ENCODE peak calls at places on chromosomes 16 and 17, in ten cellular contexts. I is tibial artery, P is A673, X is bronchial epithelial cell, A is cardiac muscle cell, B is colonic mucosa, Y is kidney epithelial cell, S is esophagus squamous epithelium, C is mesendoderm, H is RWPE2. W is an unnamed sample. For H3K36me3, the result is how much of the 10 kb centered on the place peaks cover.

GRCh38 chr17:66941249-66941648 is 23.3 kb upstream of the CACNG4 start:
- DNase-seq in I (no peak), P (no peak), X (no peak), A (no peak), B (no peak), Y (no peak), S (no peak), C (no peak), H (peak), W (no peak)

GRCh38 chr17:80270836-80271235 is 10.2 kb downstream of the RNF213 start:
- DNase-seq in I (no peak), P (peak), X (no peak), A (peak), B (no peak), Y (no peak), S (no peak), C (peak), H (no peak), W (peak)

GRCh38 chr17:33596904-33597303 is 303.8 kb upstream of the ASIC2 start:
- DNase-seq in I (no peak), P (no peak), X (no peak), A (no peak), B (no peak), Y (no peak), S (no peak), C (no peak), H (no peak), W (no peak)

GRCh38 chr17:3213587-3213986 is 6.1 kb downstream of the OR1A1 start:
- DNase-seq in I (no peak), P (no peak), X (no peak), A (no peak), B (no peak), Y (no peak), S (no peak), C (peak), H (no peak), W (no peak)

GRCh38 chr16:5504028-5504758 is 406.6 kb upstream of the EEF2KMT start:
- DNase-seq in I (no peak), P (peak), X (no peak), A (no peak), B (no peak), Y (no peak), S (no peak), C (peak), H (no peak), W (peak)

GRCh38 chr17:54085934-54086333 is 263.2 kb downstream of the KIF2B start:
- DNase-seq in I (no peak), P (no peak), X (no peak), A (peak), B (no peak), Y (no peak), S (no peak), C (peak), H (no peak), W (peak)

GRCh38 chr16:72937360-72937759 is 110.6 kb downstream of the ZFHX3 start:
- DNase-seq in I (no peak), P (no peak), X (no peak), A (no peak), B (no peak), Y (no peak), S (no peak), C (no peak), H (no peak), W (no peak)

GRCh38 chr16:1771072-1771863 is at the start of gene NME3:
- DNase-seq in I (peak), P (peak), X (peak), A (peak), B (peak), Y (no peak), S (no peak), C (peak), H (no peak), W (peak)

GRCh38 chr17:47203984-47204721 is 5.0 kb upstream of the MYL4 start:
- DNase-seq in I (no peak), P (no peak), X (peak), A (no peak), B (no peak), Y (no peak), S (no peak), C (no peak), H (no peak), W (no peak)

GRCh38 chr17:36910513-36910912 is 26.8 kb upstream of the LHX1 start:
- DNase-seq in I (no peak), P (no peak), X (no peak), A (no peak), B (no peak), Y (no peak), S (no peak), C (no peak), H (no peak), W (no peak)

GRCh38 chr17:44155488-44155887 is 13.8 kb downstream of the HROB start:
- DNase-seq in I (no peak), P (no peak), X (no peak), A (no peak), B (no peak), Y (no peak), S (no peak), C (no peak), H (no peak), W (no peak)

GRCh38 chr16:10386517-10387377 is 886 bp downstream of the ATF7IP2 start:
- DNase-seq in I (no peak), P (peak), X (no peak), A (no peak), B (no peak), Y (no peak), S (no peak), C (peak), H (no peak), W (no peak)

GRCh38 chr16:70568601-70569217 is 45.1 kb downstream of the SF3B3 start:
- DNase-seq in I (no peak), P (no peak), X (peak), A (no peak), B (no peak), Y (no peak), S (no peak), C (no peak), H (no peak), W (no peak)

GRCh38 chr16:83901101-83901500 is 2.2 kb downstream of the MLYCD start:
- DNase-seq in I (no peak), P (no peak), X (peak), A (no peak), B (no peak), Y (no peak), S (no peak), C (no peak), H (no peak), W (no peak)

GRCh38 chr17:77465358-77466041 is 324.7 kb downstream of the SEC14L1 start:
- DNase-seq in I (peak), P (peak), X (peak), A (no peak), B (peak), Y (no peak), S (peak), C (peak), H (no peak), W (peak)

GRCh38 chr16:64365448-64365858 is 756.4 kb downstream of the CDH11 start:
- DNase-seq in I (no peak), P (no peak), X (no peak), A (no peak), B (no peak), Y (no peak), S (no peak), C (no peak), H (no peak), W (no peak)

GRCh38 chr16:84045001-84045817 is 2.6 kb upstream of the SLC38A8 start:
- DNase-seq in I (no peak), P (no peak), X (no peak), A (no peak), B (no peak), Y (no peak), S (no peak), C (peak), H (peak), W (peak)

GRCh38 chr16:65658339-65659275 is 536.7 kb upstream of the CDH11 start:
- DNase-seq in I (no peak), P (peak), X (peak), A (no peak), B (no peak), Y (peak), S (no peak), C (peak), H (peak), W (no peak)

GRCh38 chr17:40026816-40027613 is 11.8 kb downstream of the CSF3 start:
- DNase-seq in I (peak), P (peak), X (peak), A (peak), B (peak), Y (no peak), S (no peak), C (peak), H (peak), W (peak)
- H3K36me3 ChIP-seq in I (half or more), P (under half), X (under half), A (under half), B (under half), Y (under half), S (under half), C (under half), H (half or more), W (under half)

GRCh38 chr17:8939496-8940334 is 25.8 kb downstream of the PIK3R5 start:
- DNase-seq in I (no peak), P (no peak), X (no peak), A (no peak), B (no peak), Y (no peak), S (no peak), C (no peak), H (no peak), W (peak)

GRCh38 chr17:8941980-8942617 is 23.4 kb downstream of the PIK3R5 start:
- DNase-seq in I (no peak), P (no peak), X (no peak), A (no peak), B (no peak), Y (no peak), S (no peak), C (no peak), H (no peak), W (no peak)

GRCh38 chr17:8944083-8944482 is 21.4 kb downstream of the PIK3R5 start:
- DNase-seq in I (no peak), P (no peak), X (no peak), A (no peak), B (no peak), Y (no peak), S (no peak), C (no peak), H (no peak), W (no peak)

GRCh38 chr17:8940866-8941471 is 24.5 kb downstream of the PIK3R5 start:
- DNase-seq in I (no peak), P (no peak), X (no peak), A (no peak), B (no peak), Y (no peak), S (no peak), C (no peak), H (no peak), W (peak)

DNA sequence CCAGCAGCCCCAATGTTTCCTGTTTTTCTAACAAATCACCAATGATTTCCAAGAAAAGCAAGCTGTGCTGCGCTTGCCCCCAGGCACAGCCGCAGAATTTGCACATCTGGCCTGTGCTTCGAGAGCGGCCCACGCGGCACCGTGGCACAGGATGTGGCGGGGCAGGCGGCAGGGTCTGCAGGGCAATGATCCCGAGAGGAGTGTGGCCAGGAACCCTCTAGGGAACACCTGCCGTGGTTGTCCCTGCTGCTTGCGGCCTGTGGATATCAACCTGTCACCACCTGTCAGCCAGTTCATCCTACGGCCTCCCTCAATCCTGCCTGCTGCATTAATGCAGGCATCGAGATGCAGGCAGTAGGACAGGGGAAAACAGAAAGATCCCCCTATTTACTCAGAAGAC is 24.0 kb downstream of the PIK3R5 start:
- DNase-seq in I (no peak), P (no peak), X (no peak), A (no peak), B (no peak), Y (no peak), S (no peak), C (no peak), H (no peak), W (no peak)
- H3K36me3 ChIP-seq in I (under half), P (under half), X (under half), A (under half), B (under half), Y (under half), S (under half), C (under half), H (under half), W (under half)

DNA sequence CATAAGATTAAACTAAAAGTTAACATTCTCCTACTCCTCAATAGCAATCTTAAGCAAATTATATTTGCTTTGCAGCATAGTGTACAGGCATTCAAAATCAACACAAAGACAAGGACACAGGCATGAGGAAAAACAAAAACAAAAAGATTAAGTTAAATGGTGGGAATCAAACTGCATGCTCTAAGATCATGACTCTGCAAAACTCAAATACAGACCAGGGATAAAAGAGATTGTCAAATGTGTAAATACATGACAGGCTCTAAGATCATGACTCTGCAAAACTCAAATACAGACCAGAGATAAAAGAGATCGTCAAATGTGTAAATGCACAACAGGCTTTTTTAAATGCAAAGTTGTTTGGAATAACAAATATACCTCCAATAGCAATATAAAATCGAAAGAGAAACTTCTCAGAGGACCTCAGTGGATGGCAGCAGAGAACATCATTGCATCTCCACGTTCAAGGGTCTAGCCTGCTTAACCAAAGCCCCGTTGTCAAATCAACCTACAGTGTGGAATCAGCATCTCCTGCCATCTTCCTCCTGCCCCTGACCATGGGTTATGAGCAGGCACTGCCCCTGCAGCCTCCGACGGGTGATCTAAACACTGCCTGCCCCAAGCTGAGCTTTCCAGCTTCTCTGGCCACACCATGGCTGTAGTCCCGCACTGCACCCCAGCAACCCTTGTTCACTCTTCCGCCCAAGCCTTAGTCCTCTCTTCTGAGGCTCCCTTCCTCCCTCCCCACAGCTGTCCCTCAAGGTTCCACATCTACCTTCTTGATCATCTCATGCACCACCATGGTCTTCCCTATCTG is 446.1 kb downstream of the SOX9 start:
- DNase-seq in I (no peak), P (no peak), X (no peak), A (no peak), B (no peak), Y (no peak), S (no peak), C (no peak), H (no peak), W (no peak)
- H3K36me3 ChIP-seq in I (under half), P (under half), X (under half), A (under half), B (under half), Y (under half), S (under half), C (under half), H (under half), W (under half)

GRCh38 chr17:57923182-57923872 is 31.9 kb downstream of the CUEDC1 start:
- DNase-seq in I (no peak), P (no peak), X (no peak), A (no peak), B (no peak), Y (no peak), S (no peak), C (no peak), H (no peak), W (no peak)
- H3K36me3 ChIP-seq in I (under half), P (under half), X (under half), A (under half), B (under half), Y (under half), S (under half), C (under half), H (under half), W (under half)

GRCh38 chr16:23521965-23522364 is 11.7 kb upstream of the GGA2 start:
- DNase-seq in I (no peak), P (no peak), X (no peak), A (no peak), B (no peak), Y (no peak), S (no peak), C (no peak), H (no peak), W (no peak)

GRCh38 chr16:23524886-23525285 is 14.6 kb upstream of the GGA2 start:
- DNase-seq in I (no peak), P (no peak), X (no peak), A (no peak), B (no peak), Y (no peak), S (no peak), C (no peak), H (no peak), W (no peak)

GRCh38 chr16:23523321-23523720 is 13.0 kb upstream of the GGA2 start:
- DNase-seq in I (no peak), P (no peak), X (no peak), A (no peak), B (no peak), Y (no peak), S (no peak), C (no peak), H (no peak), W (no peak)

GRCh38 chr16:23521037-23521743 is 10.9 kb upstream of the GGA2 start:
- DNase-seq in I (no peak), P (no peak), X (no peak), A (no peak), B (no peak), Y (no peak), S (no peak), C (no peak), H (no peak), W (no peak)

DNA sequence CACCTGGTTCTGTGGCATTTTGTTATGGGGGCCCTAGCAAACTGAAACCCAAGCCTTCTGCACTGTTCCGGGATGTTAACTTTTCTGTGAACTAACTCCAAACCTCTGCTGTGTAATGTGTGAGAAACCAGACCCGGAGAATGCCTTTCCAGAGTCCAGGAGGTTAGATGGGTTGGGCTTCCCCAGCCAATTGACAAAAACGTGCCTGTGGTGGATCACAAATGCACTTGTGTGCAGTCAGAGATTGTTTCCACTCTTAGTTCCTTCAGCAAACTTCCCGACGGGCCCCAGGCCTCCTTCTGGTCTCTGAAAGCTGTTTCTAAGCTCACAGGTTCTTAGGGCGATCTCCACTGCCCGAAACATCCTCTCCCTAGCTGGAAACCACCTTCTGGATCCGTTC is 13.7 kb upstream of the GGA2 start:
- DNase-seq in I (no peak), P (no peak), X (no peak), A (no peak), B (no peak), Y (no peak), S (no peak), C (no peak), H (no peak), W (no peak)
- H3K36me3 ChIP-seq in I (under half), P (half or more), X (under half), A (under half), B (under half), Y (under half), S (under half), C (under half), H (half or more), W (under half)

GRCh38 chr16:552171-552570 is 8.0 kb upstream of the PRR35 start:
- DNase-seq in I (no peak), P (no peak), X (no peak), A (no peak), B (no peak), Y (no peak), S (no peak), C (no peak), H (no peak), W (no peak)

GRCh38 chr16:546909-547770 is 13.1 kb upstream of the PRR35 start:
- DNase-seq in I (no peak), P (peak), X (no peak), A (peak), B (peak), Y (no peak), S (no peak), C (peak), H (no peak), W (peak)

GRCh38 chr16:551210-551609 is 9.0 kb upstream of the PRR35 start:
- DNase-seq in I (no peak), P (no peak), X (no peak), A (no peak), B (no peak), Y (no peak), S (no peak), C (no peak), H (no peak), W (no peak)

GRCh38 chr16:549544-550263 is 10.5 kb upstream of the PRR35 start:
- DNase-seq in I (no peak), P (no peak), X (no peak), A (no peak), B (no peak), Y (no peak), S (no peak), C (peak), H (no peak), W (peak)

DNA sequence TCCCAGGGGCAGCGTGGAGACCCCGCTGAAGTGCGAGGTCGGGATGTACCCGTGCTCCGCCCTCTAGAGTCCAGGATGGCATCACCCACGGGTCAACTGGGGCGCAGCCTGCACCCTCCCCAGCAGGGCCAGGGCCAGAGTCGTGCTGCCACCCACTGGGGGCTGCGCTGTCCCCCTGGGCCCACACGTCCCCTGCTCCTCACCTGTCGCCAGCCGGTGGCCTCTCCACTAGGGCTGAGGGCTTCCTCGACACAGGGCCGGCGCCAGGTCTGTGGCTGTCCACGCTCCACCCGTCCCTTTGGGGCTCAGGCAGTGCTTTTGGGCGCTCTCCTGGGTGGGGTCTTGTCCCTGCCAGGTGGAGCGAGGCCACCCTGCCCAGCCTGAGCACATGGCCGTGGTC is 11.6 kb upstream of the PRR35 start:
- DNase-seq in I (no peak), P (no peak), X (no peak), A (no peak), B (no peak), Y (no peak), S (no peak), C (no peak), H (no peak), W (no peak)
- H3K36me3 ChIP-seq in I (under half), P (under half), X (under half), A (under half), B (under half), Y (under half), S (under half), C (under half), H (under half), W (under half)

DNA sequence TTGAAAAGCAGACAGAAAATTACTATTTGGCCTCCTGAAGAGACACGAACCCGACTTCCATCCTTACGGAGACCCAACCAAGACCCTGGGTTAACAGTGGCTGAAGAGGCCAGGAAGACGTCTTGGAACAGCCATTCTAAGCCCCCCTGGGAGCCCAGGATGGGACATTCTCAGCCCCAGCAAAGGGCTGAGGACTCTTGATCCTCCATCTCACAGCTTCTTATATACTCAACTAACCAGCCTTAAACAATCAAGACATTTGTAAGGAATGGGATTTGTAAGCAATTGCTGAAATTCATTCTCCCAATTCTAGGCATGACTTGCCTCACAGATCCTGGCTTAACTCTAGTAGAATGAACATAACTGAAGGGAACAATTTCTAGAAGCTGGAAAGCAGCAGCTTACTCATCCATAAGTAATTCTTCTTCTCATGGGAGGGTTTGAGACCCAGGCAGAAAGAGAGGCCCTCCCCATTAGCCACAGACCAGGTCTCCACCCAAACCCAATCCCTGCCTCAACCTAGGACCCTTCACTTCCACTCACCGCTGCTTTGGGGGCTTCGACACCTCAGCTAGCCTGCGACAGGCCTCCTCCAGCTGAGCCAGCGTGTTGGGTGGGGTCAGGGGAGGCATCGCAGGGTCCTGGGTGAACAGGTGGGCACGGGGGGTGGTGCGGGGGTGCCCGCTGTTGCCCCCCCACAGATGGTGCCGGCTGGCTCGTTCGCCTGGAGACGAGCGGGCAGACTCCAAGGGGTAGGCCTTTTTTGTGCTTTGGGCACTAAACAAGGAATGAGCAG is 25.5 kb downstream of the AXIN2 start:
- DNase-seq in I (no peak), P (no peak), X (no peak), A (no peak), B (no peak), Y (no peak), S (no peak), C (no peak), H (no peak), W (peak)
- H3K36me3 ChIP-seq in I (half or more), P (under half), X (under half), A (half or more), B (under half), Y (under half), S (under half), C (under half), H (under half), W (under half)